ENCODE peak calls at places on chromosomes 4 and X, in nine cellular contexts. One of them, this sample, is unnamed.

GRCh38 chr4:184731056-184731455 is 2.8 kb downstream of the CENPU start:
- DNase-seq in effector memory CD8-positive, alpha-beta T cell: no peak
- DNase-seq in GM23248: no peak
- DNase-seq in NCI-H748 treated with DMSO at 0.1 percent for 48 hours: no peak
- DNase-seq in NCI-H1930: no peak
- DNase-seq in neural crest cell: no peak
- DNase-seq in MM.1S: no peak
- DNase-seq in iPS DF 6.9: no peak
- DNase-seq in HEK293T: no peak
- DNase-seq in this sample: peak

GRCh38 chr4:184328022-184328736 is 110.5 kb upstream of the ENPP6 start:
- DNase-seq in MM.1S: peak
- DNase-seq in NCI-H748 treated with DMSO at 0.1 percent for 48 hours: no peak
- DNase-seq in effector memory CD8-positive, alpha-beta T cell: no peak
- DNase-seq in neural crest cell: no peak
- DNase-seq in GM23248: no peak
- DNase-seq in HEK293T: no peak
- DNase-seq in NCI-H1930: no peak
- DNase-seq in iPS DF 6.9: no peak
- DNase-seq in this sample: peak

GRCh38 chr4:170386974-170387373 is 297.2 kb upstream of the AADAT start:
- DNase-seq in iPS DF 6.9: no peak
- DNase-seq in neural crest cell: no peak
- DNase-seq in NCI-H748 treated with DMSO at 0.1 percent for 48 hours: no peak
- DNase-seq in MM.1S: peak
- DNase-seq in effector memory CD8-positive, alpha-beta T cell: no peak
- DNase-seq in GM23248: peak
- DNase-seq in HEK293T: no peak
- DNase-seq in NCI-H1930: no peak
- DNase-seq in this sample: no peak

GRCh38 chrX:107205770-107206696 is at the start of the genes DNAAF6 and NUP62CL:
- DNase-seq in HEK293T: peak
- DNase-seq in GM23248: peak
- DNase-seq in neural crest cell: peak
- DNase-seq in iPS DF 6.9: peak
- DNase-seq in NCI-H1930: peak
- DNase-seq in effector memory CD8-positive, alpha-beta T cell: peak
- DNase-seq in NCI-H748 treated with DMSO at 0.1 percent for 48 hours: peak
- DNase-seq in MM.1S: peak
- DNase-seq in this sample: peak

GRCh38 chr4:39698424-39699009 is 581 bp downstream of the UBE2K start:
- DNase-seq in GM23248: peak
- DNase-seq in HEK293T: peak
- DNase-seq in MM.1S: peak
- DNase-seq in NCI-H748 treated with DMSO at 0.1 percent for 48 hours: peak
- DNase-seq in neural crest cell: peak
- DNase-seq in effector memory CD8-positive, alpha-beta T cell: no peak
- DNase-seq in iPS DF 6.9: no peak
- DNase-seq in NCI-H1930: no peak
- DNase-seq in this sample: no peak

GRCh38 chrX:2425281-2426071 is 75.3 kb downstream of the DHRSX start:
- DNase-seq in iPS DF 6.9: no peak
- DNase-seq in HEK293T: no peak
- DNase-seq in NCI-H748 treated with DMSO at 0.1 percent for 48 hours: no peak
- DNase-seq in NCI-H1930: no peak
- DNase-seq in neural crest cell: no peak
- DNase-seq in effector memory CD8-positive, alpha-beta T cell: no peak
- DNase-seq in GM23248: no peak
- DNase-seq in MM.1S: no peak
- DNase-seq in this sample: peak

GRCh38 chr4:13399257-13399656 is 84.9 kb downstream of the RAB28 start:
- DNase-seq in effector memory CD8-positive, alpha-beta T cell: no peak
- DNase-seq in NCI-H1930: no peak
- DNase-seq in MM.1S: no peak
- DNase-seq in HEK293T: no peak
- DNase-seq in GM23248: peak
- DNase-seq in neural crest cell: no peak
- DNase-seq in iPS DF 6.9: no peak
- DNase-seq in NCI-H748 treated with DMSO at 0.1 percent for 48 hours: no peak
- DNase-seq in this sample: no peak

GRCh38 chr4:38837849-38838248 is 18.8 kb downstream of the TLR6 start:
- DNase-seq in effector memory CD8-positive, alpha-beta T cell: no peak
- DNase-seq in GM23248: peak
- DNase-seq in NCI-H1930: no peak
- DNase-seq in MM.1S: no peak
- DNase-seq in iPS DF 6.9: no peak
- DNase-seq in HEK293T: no peak
- DNase-seq in neural crest cell: no peak
- DNase-seq in NCI-H748 treated with DMSO at 0.1 percent for 48 hours: no peak
- DNase-seq in this sample: no peak

GRCh38 chrX:97399400-97399799 is 515.7 kb downstream of the RPA4 start:
- DNase-seq in neural crest cell: no peak
- DNase-seq in NCI-H1930: no peak
- DNase-seq in iPS DF 6.9: no peak
- DNase-seq in GM23248: peak
- DNase-seq in MM.1S: peak
- DNase-seq in NCI-H748 treated with DMSO at 0.1 percent for 48 hours: no peak
- DNase-seq in effector memory CD8-positive, alpha-beta T cell: no peak
- DNase-seq in HEK293T: no peak
- DNase-seq in this sample: no peak

GRCh38 chr4:984336-985054 is 2.3 kb upstream of the IDUA start:
- DNase-seq in MM.1S: no peak
- DNase-seq in NCI-H1930: no peak
- DNase-seq in NCI-H748 treated with DMSO at 0.1 percent for 48 hours: no peak
- DNase-seq in effector memory CD8-positive, alpha-beta T cell: no peak
- DNase-seq in iPS DF 6.9: no peak
- DNase-seq in GM23248: no peak
- DNase-seq in neural crest cell: no peak
- DNase-seq in HEK293T: no peak
- DNase-seq in this sample: no peak

GRCh38 chr4:61385302-61385701 is 185.2 kb downstream of the ADGRL3 start:
- DNase-seq in effector memory CD8-positive, alpha-beta T cell: no peak
- DNase-seq in HEK293T: no peak
- DNase-seq in GM23248: no peak
- DNase-seq in MM.1S: no peak
- DNase-seq in iPS DF 6.9: no peak
- DNase-seq in NCI-H748 treated with DMSO at 0.1 percent for 48 hours: no peak
- DNase-seq in neural crest cell: no peak
- DNase-seq in NCI-H1930: no peak
- DNase-seq in this sample: no peak

GRCh38 chr4:56506110-56506705 is 617 bp downstream of the ARL9 start:
- DNase-seq in iPS DF 6.9: no peak
- DNase-seq in NCI-H748 treated with DMSO at 0.1 percent for 48 hours: no peak
- DNase-seq in GM23248: peak
- DNase-seq in neural crest cell: no peak
- DNase-seq in effector memory CD8-positive, alpha-beta T cell: no peak
- DNase-seq in NCI-H1930: no peak
- DNase-seq in MM.1S: no peak
- DNase-seq in HEK293T: no peak
- DNase-seq in this sample: no peak

GRCh38 chr4:47641755-47642154 is 156.7 kb downstream of the ATP10D start:
- DNase-seq in NCI-H748 treated with DMSO at 0.1 percent for 48 hours: no peak
- DNase-seq in MM.1S: no peak
- DNase-seq in effector memory CD8-positive, alpha-beta T cell: no peak
- DNase-seq in HEK293T: no peak
- DNase-seq in iPS DF 6.9: no peak
- DNase-seq in neural crest cell: no peak
- DNase-seq in NCI-H1930: no peak
- DNase-seq in GM23248: peak
- DNase-seq in this sample: no peak

GRCh38 chrX:97639526-97639925 is 755.8 kb downstream of the RPA4 start:
- DNase-seq in GM23248: no peak
- DNase-seq in MM.1S: peak
- DNase-seq in NCI-H748 treated with DMSO at 0.1 percent for 48 hours: peak
- DNase-seq in NCI-H1930: no peak
- DNase-seq in neural crest cell: peak
- DNase-seq in effector memory CD8-positive, alpha-beta T cell: no peak
- DNase-seq in iPS DF 6.9: peak
- DNase-seq in HEK293T: no peak
- DNase-seq in this sample: no peak

GRCh38 chrX:150429577-150429976 is 66.5 kb downstream of the MAMLD1 start:
- DNase-seq in HEK293T: no peak
- DNase-seq in MM.1S: no peak
- DNase-seq in neural crest cell: no peak
- DNase-seq in effector memory CD8-positive, alpha-beta T cell: no peak
- DNase-seq in GM23248: peak
- DNase-seq in NCI-H748 treated with DMSO at 0.1 percent for 48 hours: no peak
- DNase-seq in NCI-H1930: no peak
- DNase-seq in iPS DF 6.9: no peak
- DNase-seq in this sample: no peak

GRCh38 chr4:16294455-16294854 is 68.2 kb upstream of the TAPT1 start:
- DNase-seq in NCI-H748 treated with DMSO at 0.1 percent for 48 hours: no peak
- DNase-seq in HEK293T: no peak
- DNase-seq in GM23248: peak
- DNase-seq in NCI-H1930: no peak
- DNase-seq in iPS DF 6.9: no peak
- DNase-seq in MM.1S: no peak
- DNase-seq in neural crest cell: no peak
- DNase-seq in effector memory CD8-positive, alpha-beta T cell: no peak
- DNase-seq in this sample: no peak

GRCh38 chr4:56976283-56976877 is 1.0 kb downstream of the NOA1 start:
- DNase-seq in iPS DF 6.9: no peak
- DNase-seq in GM23248: peak
- DNase-seq in neural crest cell: no peak
- DNase-seq in MM.1S: peak
- DNase-seq in effector memory CD8-positive, alpha-beta T cell: no peak
- DNase-seq in HEK293T: peak
- DNase-seq in NCI-H748 treated with DMSO at 0.1 percent for 48 hours: no peak
- DNase-seq in NCI-H1930: no peak
- DNase-seq in this sample: peak

GRCh38 chr4:187618701-187619278 is 376.8 kb upstream of the ZFP42 start:
- DNase-seq in neural crest cell: no peak
- DNase-seq in iPS DF 6.9: no peak
- DNase-seq in GM23248: peak
- DNase-seq in NCI-H1930: no peak
- DNase-seq in HEK293T: no peak
- DNase-seq in NCI-H748 treated with DMSO at 0.1 percent for 48 hours: no peak
- DNase-seq in effector memory CD8-positive, alpha-beta T cell: no peak
- DNase-seq in MM.1S: no peak
- DNase-seq in this sample: no peak

GRCh38 chrX:75303795-75304194 is 29.9 kb downstream of the UPRT start:
- DNase-seq in GM23248: peak
- DNase-seq in HEK293T: no peak
- DNase-seq in iPS DF 6.9: no peak
- DNase-seq in neural crest cell: no peak
- DNase-seq in NCI-H748 treated with DMSO at 0.1 percent for 48 hours: no peak
- DNase-seq in effector memory CD8-positive, alpha-beta T cell: no peak
- DNase-seq in MM.1S: no peak
- DNase-seq in NCI-H1930: no peak
- DNase-seq in this sample: no peak

GRCh38 chrX:124378643-124379042 is 32.3 kb downstream of the SH2D1A start:
- DNase-seq in MM.1S: no peak
- DNase-seq in NCI-H748 treated with DMSO at 0.1 percent for 48 hours: no peak
- DNase-seq in neural crest cell: no peak
- DNase-seq in iPS DF 6.9: no peak
- DNase-seq in NCI-H1930: no peak
- DNase-seq in GM23248: no peak
- DNase-seq in HEK293T: no peak
- DNase-seq in effector memory CD8-positive, alpha-beta T cell: no peak
- DNase-seq in this sample: no peak

GRCh38 chrX:133414399-133415275 is 652 bp downstream of the GPC4 start:
- DNase-seq in MM.1S: peak
- DNase-seq in NCI-H1930: no peak
- DNase-seq in NCI-H748 treated with DMSO at 0.1 percent for 48 hours: no peak
- DNase-seq in GM23248: peak
- DNase-seq in HEK293T: peak
- DNase-seq in neural crest cell: peak
- DNase-seq in effector memory CD8-positive, alpha-beta T cell: no peak
- DNase-seq in iPS DF 6.9: no peak
- DNase-seq in this sample: no peak

GRCh38 chrX:17788439-17788838 is 51.1 kb downstream of the SCML1 start:
- DNase-seq in effector memory CD8-positive, alpha-beta T cell: no peak
- DNase-seq in NCI-H748 treated with DMSO at 0.1 percent for 48 hours: peak
- DNase-seq in GM23248: peak
- DNase-seq in MM.1S: peak
- DNase-seq in HEK293T: peak
- DNase-seq in NCI-H1930: peak
- DNase-seq in iPS DF 6.9: no peak
- DNase-seq in neural crest cell: peak
- DNase-seq in this sample: peak

GRCh38 chr4:1305261-1305711 is 15.6 kb downstream of the MAEA start:
- DNase-seq in iPS DF 6.9: no peak
- DNase-seq in effector memory CD8-positive, alpha-beta T cell: no peak
- DNase-seq in neural crest cell: no peak
- DNase-seq in NCI-H748 treated with DMSO at 0.1 percent for 48 hours: no peak
- DNase-seq in NCI-H1930: no peak
- DNase-seq in HEK293T: no peak
- DNase-seq in MM.1S: no peak
- DNase-seq in GM23248: no peak
- DNase-seq in this sample: no peak

GRCh38 chr4:98452091-98452490 is 190.9 kb downstream of the RAP1GDS1 start:
- DNase-seq in effector memory CD8-positive, alpha-beta T cell: no peak
- DNase-seq in HEK293T: no peak
- DNase-seq in GM23248: no peak
- DNase-seq in neural crest cell: no peak
- DNase-seq in NCI-H1930: no peak
- DNase-seq in MM.1S: no peak
- DNase-seq in NCI-H748 treated with DMSO at 0.1 percent for 48 hours: no peak
- DNase-seq in iPS DF 6.9: no peak
- DNase-seq in this sample: no peak

GRCh38 chr4:2830632-2831610 is 12.7 kb upstream of the ADD1 start:
- DNase-seq in MM.1S: no peak
- DNase-seq in neural crest cell: no peak
- DNase-seq in NCI-H1930: no peak
- DNase-seq in iPS DF 6.9: no peak
- DNase-seq in GM23248: no peak
- DNase-seq in NCI-H748 treated with DMSO at 0.1 percent for 48 hours: no peak
- DNase-seq in HEK293T: no peak
- DNase-seq in effector memory CD8-positive, alpha-beta T cell: no peak
- DNase-seq in this sample: no peak

GRCh38 chr4:148283665-148284064 is 158.5 kb downstream of the NR3C2 start:
- DNase-seq in GM23248: no peak
- DNase-seq in iPS DF 6.9: no peak
- DNase-seq in neural crest cell: no peak
- DNase-seq in effector memory CD8-positive, alpha-beta T cell: no peak
- DNase-seq in NCI-H1930: no peak
- DNase-seq in MM.1S: no peak
- DNase-seq in NCI-H748 treated with DMSO at 0.1 percent for 48 hours: no peak
- DNase-seq in HEK293T: no peak
- DNase-seq in this sample: no peak

GRCh38 chr4:109554971-109555370 is 5.1 kb upstream of the MCUB start:
- DNase-seq in NCI-H748 treated with DMSO at 0.1 percent for 48 hours: no peak
- DNase-seq in effector memory CD8-positive, alpha-beta T cell: no peak
- DNase-seq in iPS DF 6.9: no peak
- DNase-seq in NCI-H1930: no peak
- DNase-seq in neural crest cell: no peak
- DNase-seq in MM.1S: no peak
- DNase-seq in HEK293T: no peak
- DNase-seq in GM23248: no peak
- DNase-seq in this sample: no peak

GRCh38 chrX:41737065-41737464 is 13.1 kb downstream of the GPR82 start:
- DNase-seq in neural crest cell: no peak
- DNase-seq in MM.1S: no peak
- DNase-seq in NCI-H748 treated with DMSO at 0.1 percent for 48 hours: no peak
- DNase-seq in GM23248: no peak
- DNase-seq in iPS DF 6.9: no peak
- DNase-seq in NCI-H1930: no peak
- DNase-seq in effector memory CD8-positive, alpha-beta T cell: peak
- DNase-seq in HEK293T: no peak
- DNase-seq in this sample: peak

GRCh38 chrX:106608016-106608415 is 3.8 kb upstream of the RADX start:
- DNase-seq in NCI-H748 treated with DMSO at 0.1 percent for 48 hours: peak
- DNase-seq in neural crest cell: no peak
- DNase-seq in iPS DF 6.9: no peak
- DNase-seq in MM.1S: no peak
- DNase-seq in HEK293T: no peak
- DNase-seq in NCI-H1930: no peak
- DNase-seq in effector memory CD8-positive, alpha-beta T cell: no peak
- DNase-seq in GM23248: no peak
- DNase-seq in this sample: no peak

GRCh38 chr4:13539047-13539720 is 5.1 kb downstream of the NKX3-2 start:
- DNase-seq in GM23248: peak
- DNase-seq in NCI-H1930: no peak
- DNase-seq in MM.1S: no peak
- DNase-seq in effector memory CD8-positive, alpha-beta T cell: no peak
- DNase-seq in neural crest cell: no peak
- DNase-seq in HEK293T: no peak
- DNase-seq in iPS DF 6.9: no peak
- DNase-seq in NCI-H748 treated with DMSO at 0.1 percent for 48 hours: no peak
- DNase-seq in this sample: no peak

GRCh38 chrX:150935466-150935865 is 37.0 kb upstream of the CD99L2 start:
- DNase-seq in neural crest cell: no peak
- DNase-seq in GM23248: peak
- DNase-seq in HEK293T: no peak
- DNase-seq in NCI-H748 treated with DMSO at 0.1 percent for 48 hours: no peak
- DNase-seq in NCI-H1930: no peak
- DNase-seq in MM.1S: no peak
- DNase-seq in effector memory CD8-positive, alpha-beta T cell: no peak
- DNase-seq in iPS DF 6.9: no peak
- DNase-seq in this sample: no peak